ENCODE peak calls at places on chromosomes 16 and 17, in four cellular contexts. One of them, this sample, is unnamed.

GRCh38 chr17:37301288-37301687 is 74.5 kb upstream of the C17orf78 start:
- DNase-seq in tibial nerve: no peak
- DNase-seq in transverse colon: no peak
- DNase-seq in stomach: no peak
- DNase-seq in this sample: no peak

GRCh38 chr17:79915850-79916430 is 76.7 kb upstream of the CBX4 start:
- DNase-seq in tibial nerve: no peak
- DNase-seq in transverse colon: peak; percentile 84
- DNase-seq in stomach: peak; percentile 88
- DNase-seq in this sample: peak; percentile 81

GRCh38 chr16:88084881-88085280 is 133.6 kb downstream of the BANP start:
- DNase-seq in tibial nerve: no peak
- DNase-seq in transverse colon: no peak
- DNase-seq in stomach: no peak
- DNase-seq in this sample: no peak

GRCh38 chr16:58012481-58012880 is 11.3 kb downstream of the USB1 start:
- DNase-seq in tibial nerve: no peak
- DNase-seq in transverse colon: no peak
- DNase-seq in stomach: no peak
- DNase-seq in this sample: no peak

GRCh38 chr16:19718624-19718965 is 524 bp downstream of the IQCK start:
- DNase-seq in tibial nerve: no peak
- DNase-seq in transverse colon: no peak
- DNase-seq in stomach: no peak
- DNase-seq in this sample: no peak

GRCh38 chr17:752002-752619 is at the start of gene GEMIN4:
- DNase-seq in tibial nerve: peak; percentile 85
- DNase-seq in transverse colon: peak; percentile 95
- DNase-seq in stomach: peak; percentile 95
- DNase-seq in this sample: peak; percentile 94

GRCh38 chr17:48588074-48588415 is 2.0 kb downstream of the HOXB3 start:
- DNase-seq in tibial nerve: no peak
- DNase-seq in transverse colon: no peak
- DNase-seq in stomach: no peak
- DNase-seq in this sample: no peak

GRCh38 chr17:40937384-40937819 is at the start of gene KRT23:
- DNase-seq in tibial nerve: no peak
- DNase-seq in transverse colon: no peak
- DNase-seq in stomach: peak; percentile 32
- DNase-seq in this sample: no peak

GRCh38 chr16:72962347-72962746 is 85.6 kb downstream of the ZFHX3 start:
- DNase-seq in tibial nerve: no peak
- DNase-seq in transverse colon: no peak
- DNase-seq in stomach: no peak
- DNase-seq in this sample: no peak

GRCh38 chr16:80804061-80804450 is 342 bp downstream of the CDYL2 start:
- DNase-seq in tibial nerve: no peak
- DNase-seq in transverse colon: peak; percentile 34
- DNase-seq in stomach: no peak
- DNase-seq in this sample: peak; percentile 41

GRCh38 chr16:5639531-5639930 is 541.9 kb upstream of the EEF2KMT start:
- DNase-seq in tibial nerve: no peak
- DNase-seq in transverse colon: no peak
- DNase-seq in stomach: no peak
- DNase-seq in this sample: no peak

GRCh38 chr17:2395258-2396170 is 5.3 kb downstream of the MNT start:
- DNase-seq in tibial nerve: no peak
- DNase-seq in transverse colon: no peak
- DNase-seq in stomach: no peak
- DNase-seq in this sample: peak; percentile 80

GRCh38 chr17:21551081-21551881 is 141.0 kb upstream of the KCNJ18 start:
- DNase-seq in tibial nerve: peak; percentile 62
- DNase-seq in transverse colon: peak; percentile 84
- DNase-seq in stomach: peak; percentile 85
- DNase-seq in this sample: peak; percentile 92

GRCh38 chr16:60452646-60453045 is 1583.6 kb downstream of the CDH8 start:
- DNase-seq in tibial nerve: no peak
- DNase-seq in transverse colon: no peak
- DNase-seq in stomach: no peak
- DNase-seq in this sample: no peak

GRCh38 chr17:692116-692515 is 22.5 kb downstream of the VPS53 start:
- DNase-seq in tibial nerve: no peak
- DNase-seq in transverse colon: no peak
- DNase-seq in stomach: no peak
- DNase-seq in this sample: no peak

GRCh38 chr16:80684906-80685305 is 119.5 kb downstream of the CDYL2 start:
- DNase-seq in tibial nerve: no peak
- DNase-seq in transverse colon: no peak
- DNase-seq in stomach: no peak
- DNase-seq in this sample: no peak

GRCh38 chr17:38898291-38898679 is 27.1 kb upstream of the LASP1NB start:
- DNase-seq in tibial nerve: no peak
- DNase-seq in transverse colon: peak; percentile 62
- DNase-seq in stomach: no peak
- DNase-seq in this sample: no peak

GRCh38 chr17:13230908-13231307 is 213.1 kb upstream of the ELAC2 start:
- DNase-seq in tibial nerve: no peak
- DNase-seq in transverse colon: no peak
- DNase-seq in stomach: no peak
- DNase-seq in this sample: no peak

GRCh38 chr16:12609937-12610699 is 193.6 kb downstream of the CPPED1 start:
- DNase-seq in tibial nerve: no peak
- DNase-seq in transverse colon: no peak
- DNase-seq in stomach: no peak
- DNase-seq in this sample: no peak

GRCh38 chr16:65657556-65657955 is 535.7 kb upstream of the CDH11 start:
- DNase-seq in tibial nerve: no peak
- DNase-seq in transverse colon: no peak
- DNase-seq in stomach: no peak
- DNase-seq in this sample: no peak

GRCh38 chr17:58432806-58433573 is 15.7 kb upstream of the RNF43 start:
- DNase-seq in tibial nerve: no peak
- DNase-seq in transverse colon: no peak
- DNase-seq in stomach: no peak
- DNase-seq in this sample: no peak

GRCh38 chr16:8646271-8646670 is 24.8 kb downstream of the METTL22 start:
- DNase-seq in tibial nerve: no peak
- DNase-seq in transverse colon: no peak
- DNase-seq in stomach: no peak
- DNase-seq in this sample: no peak

GRCh38 chr16:75238132-75238852 is 13.1 kb downstream of the BCAR1 start:
- DNase-seq in tibial nerve: peak; percentile 47
- DNase-seq in transverse colon: peak; percentile 62
- DNase-seq in stomach: peak; percentile 77
- DNase-seq in this sample: peak; percentile 77

GRCh38 chr16:74064120-74064735 is 232.4 kb upstream of the PSMD7 start:
- DNase-seq in tibial nerve: no peak
- DNase-seq in transverse colon: no peak
- DNase-seq in stomach: no peak
- DNase-seq in this sample: no peak

GRCh38 chr16:66936889-66937554 is 1.7 kb downstream of the CES2 start:
- DNase-seq in tibial nerve: no peak
- DNase-seq in transverse colon: no peak
- DNase-seq in stomach: no peak
- DNase-seq in this sample: peak; percentile 7

GRCh38 chr17:57881143-57881542 is 31.3 kb upstream of the MRPS23 start:
- DNase-seq in tibial nerve: no peak
- DNase-seq in transverse colon: no peak
- DNase-seq in stomach: no peak
- DNase-seq in this sample: peak; percentile 22

GRCh38 chr16:87499189-87499486 is 6.3 kb upstream of the ZCCHC14 start:
- DNase-seq in tibial nerve: no peak
- DNase-seq in transverse colon: no peak
- DNase-seq in stomach: no peak
- DNase-seq in this sample: no peak

GRCh38 chr16:89217138-89217387 is 440 bp upstream of the ZNF778 start:
- DNase-seq in tibial nerve: no peak
- DNase-seq in transverse colon: no peak
- DNase-seq in stomach: no peak
- DNase-seq in this sample: no peak

GRCh38 chr16:85286970-85287814 is 174.9 kb upstream of the CIBAR2 start:
- DNase-seq in tibial nerve: peak; percentile 37
- DNase-seq in transverse colon: no peak
- DNase-seq in stomach: no peak
- DNase-seq in this sample: no peak

GRCh38 chr17:79658811-79659207 is 48.0 kb upstream of the RBFOX3 start:
- DNase-seq in tibial nerve: no peak
- DNase-seq in transverse colon: peak; percentile 26
- DNase-seq in stomach: no peak
- DNase-seq in this sample: no peak

GRCh38 chr17:68972119-68972704 is 17.0 kb upstream of the ABCA8 start:
- DNase-seq in tibial nerve: no peak
- DNase-seq in transverse colon: no peak
- DNase-seq in stomach: no peak
- DNase-seq in this sample: no peak

GRCh38 chr17:69960755-69961154 is 114.3 kb upstream of the KCNJ16 start:
- DNase-seq in tibial nerve: peak; percentile 18
- DNase-seq in transverse colon: no peak
- DNase-seq in stomach: peak; percentile 62
- DNase-seq in this sample: no peak

GRCh38 chr17:31691251-31691905 is 167.7 kb downstream of the COPRS start:
- DNase-seq in tibial nerve: no peak
- DNase-seq in transverse colon: no peak
- DNase-seq in stomach: no peak
- DNase-seq in this sample: no peak

GRCh38 chr16:88456356-88457292 is 3.5 kb downstream of the ZFPM1 start:
- DNase-seq in tibial nerve: no peak
- DNase-seq in transverse colon: no peak
- DNase-seq in stomach: no peak
- DNase-seq in this sample: no peak

GRCh38 chr16:53220585-53220984 is 165.8 kb downstream of the CHD9 start:
- DNase-seq in tibial nerve: no peak
- DNase-seq in transverse colon: no peak
- DNase-seq in stomach: no peak
- DNase-seq in this sample: no peak

GRCh38 chr16:4415538-4416199 is 727 bp downstream of the CORO7 start:
- DNase-seq in tibial nerve: no peak
- DNase-seq in transverse colon: peak; percentile 72
- DNase-seq in stomach: peak; percentile 58
- DNase-seq in this sample: peak; percentile 91
- TF ChIP-seq CTCF in tibial nerve: no peak
- TF ChIP-seq CTCF in transverse colon: no peak
- TF ChIP-seq CTCF in stomach: no peak
- TF ChIP-seq CTCF in this sample: no peak

GRCh38 chr17:65627892-65628622 is 66.6 kb upstream of the AXIN2 start:
- DNase-seq in tibial nerve: no peak
- DNase-seq in transverse colon: peak; percentile 71
- DNase-seq in stomach: peak; percentile 67
- DNase-seq in this sample: no peak
- H3K27ac ChIP-seq in tibial nerve: no peak overlapping the region
- H3K27ac ChIP-seq in transverse colon: peak overlapping the region; percentile 47
- H3K27ac ChIP-seq in stomach: no peak overlapping the region
- H3K27ac ChIP-seq in this sample: no peak overlapping the region

GRCh38 chr17:75634376-75634740 is 1.1 kb downstream of the SMIM5 start:
- DNase-seq in tibial nerve: no peak
- DNase-seq in transverse colon: no peak
- DNase-seq in stomach: no peak
- DNase-seq in this sample: peak; percentile 49

GRCh38 chr17:75632863-75633483 is at the start of gene SMIM5:
- DNase-seq in tibial nerve: peak; percentile 88
- DNase-seq in transverse colon: peak; percentile 90
- DNase-seq in stomach: peak; percentile 89
- DNase-seq in this sample: peak; percentile 87

GRCh38 chr17:75634754-75635609 is 1.7 kb downstream of the SMIM5 start:
- DNase-seq in tibial nerve: no peak
- DNase-seq in transverse colon: no peak
- DNase-seq in stomach: no peak
- DNase-seq in this sample: peak; percentile 71

GRCh38 chr17:75632428-75632827 is 806 bp upstream of the SMIM5 start:
- DNase-seq in tibial nerve: no peak
- DNase-seq in transverse colon: no peak
- DNase-seq in stomach: no peak
- DNase-seq in this sample: no peak

GRCh38 chr17:75633484-75634375 is 496 bp downstream of the SMIM5 start:
- DNase-seq in tibial nerve: peak; percentile 87
- DNase-seq in transverse colon: peak; percentile 92
- DNase-seq in stomach: peak; percentile 94
- DNase-seq in this sample: peak; percentile 86
- TF ChIP-seq CTCF in tibial nerve: peak; percentile 69
- TF ChIP-seq CTCF in transverse colon: peak; percentile 60
- TF ChIP-seq CTCF in stomach: no peak
- TF ChIP-seq CTCF in this sample: peak; percentile 39

GRCh38 chr16:598823-599739 is 9.2 kb downstream of the RAB40C start:
- DNase-seq in tibial nerve: no peak
- DNase-seq in transverse colon: peak; percentile 35
- DNase-seq in stomach: peak; percentile 42
- DNase-seq in this sample: peak; percentile 74
- H3K27ac ChIP-seq in tibial nerve: no peak overlapping the region
- H3K27ac ChIP-seq in transverse colon: no peak overlapping the region
- H3K27ac ChIP-seq in stomach: no peak overlapping the region
- H3K27ac ChIP-seq in this sample: no peak overlapping the region

GRCh38 chr17:8873801-8874715 is 6.6 kb upstream of the PIK3R6 start:
- DNase-seq in tibial nerve: no peak
- DNase-seq in transverse colon: no peak
- DNase-seq in stomach: no peak
- DNase-seq in this sample: no peak
- TF ChIP-seq CTCF in tibial nerve: no peak
- TF ChIP-seq CTCF in transverse colon: no peak
- TF ChIP-seq CTCF in stomach: no peak
- TF ChIP-seq CTCF in this sample: no peak

This sample was measured in left lung.